ENCODE peak calls at places on chromosomes 16 and 17, in ten cellular contexts. P is GM04503; B is NCI-H1092; O is activated CD4-positive, alpha-beta T cell treated with anti-CD3 and anti-CD28 coated beads, Interleukin-2, amount 50 U/mL, for 1 hour; Q is NCI-H1417; R is colonic mucosa; T is left ventricle myocardium inferior; I is activated gamma-delta T cell treated with Interleukin-2 at 50 U/mL for 16 hours; E is EL; J is activated effector memory CD4-positive, alpha-beta T cell treated with anti-CD3 and anti-CD28 coated beads, Interleukin-2, amount 50 U/mL, for 16 hours. K is an unnamed sample.

GRCh38 chr16:12345349-12345748 is 368.8 kb downstream of the SNX29 start:
- DNase-seq in P (no peak), B (no peak), O (no peak), Q (no peak), R (no peak), T (no peak), I (no peak), E (no peak), J (no peak), K (no peak)

GRCh38 chr16:27222499-27223225 is 19.3 kb downstream of the KDM8 start:
- DNase-seq in P (peak; percentile 82), B (peak; percentile 49), O (no peak), Q (no peak), R (no peak), T (peak; percentile 76), I (no peak), E (peak; percentile 48), J (no peak), K (no peak)

GRCh38 chr17:40076595-40076994 is 13.8 kb downstream of the THRA start:
- DNase-seq in P (no peak), B (no peak), O (no peak), Q (no peak), R (no peak), T (no peak), I (no peak), E (no peak), J (no peak), K (no peak)

GRCh38 chr17:31390426-31390747 is 1.1 kb upstream of the RAB11FIP4 start:
- DNase-seq in P (no peak), B (no peak), O (no peak), Q (no peak), R (no peak), T (no peak), I (no peak), E (no peak), J (no peak), K (no peak)

GRCh38 chr17:10631048-10631700 is 25.9 kb downstream of the MYH3 start:
- DNase-seq in P (no peak), B (no peak), O (no peak), Q (no peak), R (peak; percentile 43), T (no peak), I (no peak), E (peak; percentile 40), J (peak; percentile 73), K (no peak)

GRCh38 chr17:50114849-50115357 is 15.1 kb downstream of the SAMD14 start:
- DNase-seq in P (no peak), B (peak; percentile 12), O (peak; percentile 24), Q (no peak), R (peak; percentile 70), T (no peak), I (peak; percentile 19), E (peak; percentile 60), J (no peak), K (peak; percentile 65)

GRCh38 chr16:55349867-55350266 is 25.9 kb downstream of the IRX6 start:
- DNase-seq in P (peak; percentile 17), B (no peak), O (no peak), Q (no peak), R (no peak), T (no peak), I (no peak), E (no peak), J (no peak), K (no peak)

GRCh38 chr17:4858068-4858879 is 25.1 kb downstream of the MINK1 start:
- DNase-seq in P (no peak), B (no peak), O (no peak), Q (no peak), R (no peak), T (no peak), I (no peak), E (no peak), J (no peak), K (no peak)

GRCh38 chr16:77238593-77238992 is 39.4 kb downstream of the SYCE1L start:
- DNase-seq in P (no peak), B (no peak), O (no peak), Q (peak; percentile 56), R (no peak), T (no peak), I (no peak), E (no peak), J (no peak), K (no peak)

GRCh38 chr16:80751167-80751566 is 53.2 kb downstream of the CDYL2 start:
- DNase-seq in P (peak; percentile 53), B (no peak), O (no peak), Q (peak; percentile 14), R (no peak), T (no peak), I (no peak), E (peak; percentile 2), J (no peak), K (no peak)

GRCh38 chr17:27996157-27997043 is 46.1 kb upstream of the NLK start:
- DNase-seq in P (no peak), B (no peak), O (no peak), Q (no peak), R (no peak), T (no peak), I (no peak), E (no peak), J (no peak), K (peak; percentile 74)

GRCh38 chr16:67542464-67542863 is 13.8 kb downstream of the RIPOR1 start:
- DNase-seq in P (no peak), B (no peak), O (peak; percentile 70), Q (no peak), R (peak; percentile 38), T (no peak), I (peak; percentile 68), E (peak; percentile 80), J (peak; percentile 87), K (no peak)

GRCh38 chr17:29444589-29444988 is 54.4 kb downstream of the TAOK1 start:
- DNase-seq in P (peak; percentile 24), B (no peak), O (no peak), Q (no peak), R (no peak), T (no peak), I (no peak), E (peak; percentile 56), J (no peak), K (no peak)

GRCh38 chr17:64777413-64778101 is 115.5 kb upstream of the SMURF2 start:
- DNase-seq in P (no peak), B (peak; percentile 51), O (no peak), Q (no peak), R (peak; percentile 37), T (peak; percentile 54), I (no peak), E (no peak), J (peak; percentile 38), K (no peak)

GRCh38 chr17:73976676-73977521 is 226.6 kb upstream of the RPL38 start:
- DNase-seq in P (no peak), B (peak; percentile 96), O (no peak), Q (peak; percentile 93), R (no peak), T (no peak), I (no peak), E (no peak), J (no peak), K (no peak)

GRCh38 chr17:31225831-31226230 is 71.2 kb downstream of the OMG start:
- DNase-seq in P (no peak), B (no peak), O (no peak), Q (no peak), R (no peak), T (no peak), I (no peak), E (no peak), J (no peak), K (no peak)

GRCh38 chr17:77049440-77049839 is 91.3 kb upstream of the SEC14L1 start:
- DNase-seq in P (no peak), B (peak; percentile 77), O (no peak), Q (peak; percentile 96), R (no peak), T (no peak), I (no peak), E (peak; percentile 36), J (no peak), K (no peak)

K was measured in COR-L47.